ENCODE peak calls at places on chromosomes 11 and 22, in five cellular contexts. X, F, N, Y and B are unnamed samples.

GRCh38 chr11:16591157-16591556 is 147.3 kb upstream of the C11orf58 start:
- DNase-seq in Y (no peak), F (no peak), N (no peak), X (no peak), B (no peak)

GRCh38 chr11:122020902-122021301 is 95.1 kb downstream of the BLID start:
- DNase-seq in N (no peak), Y (no peak), F (no peak), X (no peak), B (no peak)

GRCh38 chr11:130405428-130405827 is 23.0 kb downstream of the ADAMTS8 start:
- DNase-seq in F (no peak), Y (no peak), X (no peak), N (no peak), B (no peak)

GRCh38 chr11:117419915-117420485 is 92.3 kb downstream of the CEP164 start:
- DNase-seq in F (no peak), X (no peak), N (no peak), Y (no peak), B (no peak)

GRCh38 chr11:46949297-46949696 is 12.7 kb downstream of the CSTPP1 start:
- DNase-seq in X (no peak), F (no peak), Y (no peak), N (no peak), B (no peak)

GRCh38 chr11:12444601-12445000 is 67.2 kb downstream of the PARVA start:
- DNase-seq in Y (no peak), N (no peak), X (no peak), F (no peak), B (no peak)

GRCh38 chr11:74721479-74721835 is 9.8 kb downstream of the CHRDL2 start:
- DNase-seq in Y (no peak), N (no peak), X (no peak), F (peak; percentile 54), B (peak; percentile 84)

GRCh38 chr22:30822216-30823014 is 127.7 kb downstream of the OSBP2 start:
- DNase-seq in X (no peak), F (no peak), Y (no peak), N (no peak), B (no peak)

GRCh38 chr11:18699848-18700261 is 1.3 kb downstream of the TMEM86A start:
- DNase-seq in Y (no peak), F (peak; percentile 65), N (no peak), X (no peak), B (no peak)

GRCh38 chr11:30868495-30869130 is 282.5 kb upstream of the MPPED2 start:
- DNase-seq in X (no peak), N (no peak), Y (no peak), F (no peak), B (no peak)

GRCh38 chr11:134157451-134157850 is 66.3 kb downstream of the NCAPD3 start:
- DNase-seq in Y (no peak), X (no peak), F (no peak), N (no peak), B (no peak)

GRCh38 chr22:19080853-19081252 is 41.4 kb downstream of the DGCR2 start:
- DNase-seq in Y (no peak), X (no peak), F (no peak), N (no peak), B (no peak)

GRCh38 chr11:86397351-86397750 is 22.7 kb downstream of the CCDC81 start:
- DNase-seq in N (no peak), Y (no peak), X (no peak), F (no peak), B (no peak)

GRCh38 chr11:103358251-103358650 is 249.0 kb downstream of the DYNC2H1 start:
- DNase-seq in F (no peak), X (no peak), N (no peak), Y (peak; percentile 70), B (no peak)

GRCh38 chr11:440065-441042 is 1.5 kb downstream of the ANO9 start:
- DNase-seq in Y (no peak), F (no peak), X (no peak), N (no peak), B (no peak)

GRCh38 chr11:105033344-105033743 is 1.6 kb downstream of the CASP1 start:
- DNase-seq in Y (no peak), F (no peak), X (no peak), N (no peak), B (no peak)

GRCh38 chr11:2797741-2798361 is 87.7 kb downstream of the CDKN1C start:
- DNase-seq in Y (no peak), F (no peak), N (no peak), X (no peak), B (no peak)

GRCh38 chr11:94933225-94934130 is 39.9 kb downstream of the CWC15 start:
- DNase-seq in N (peak; percentile 93), Y (peak; percentile 97), F (no peak), X (no peak), B (peak; percentile 80)

GRCh38 chr11:7415537-7415817 is 69.8 kb upstream of the OLFML1 start:
- DNase-seq in N (no peak), F (no peak), Y (no peak), X (no peak), B (peak; percentile 46)